ENCODE peak calls at places on chromosome 4, in seven cellular contexts. One of them, this sample, is unnamed.

GRCh38 chr4:10808591-10808990 is 124.0 kb upstream of the CLNK start:
- DNase-seq in amniotic stem cell: no peak
- DNase-seq in GM19239: no peak
- DNase-seq in substantia nigra: peak
- DNase-seq in MV-4-11: no peak
- DNase-seq in memory B cell: no peak
- DNase-seq in foreskin fibroblast: peak
- DNase-seq in this sample: no peak

GRCh38 chr4:73917081-73917501 is 47.9 kb downstream of the CXCL1 start:
- DNase-seq in amniotic stem cell: peak
- DNase-seq in GM19239: no peak
- DNase-seq in substantia nigra: no peak
- DNase-seq in MV-4-11: peak
- DNase-seq in memory B cell: no peak
- DNase-seq in foreskin fibroblast: peak
- DNase-seq in this sample: peak

GRCh38 chr4:47368211-47368610 is 95.3 kb downstream of the COMMD8 start:
- DNase-seq in amniotic stem cell: no peak
- DNase-seq in GM19239: no peak
- DNase-seq in substantia nigra: no peak
- DNase-seq in MV-4-11: peak
- DNase-seq in memory B cell: no peak
- DNase-seq in foreskin fibroblast: no peak
- DNase-seq in this sample: no peak

GRCh38 chr4:168598191-168598590 is 101.3 kb downstream of the PALLD start:
- DNase-seq in amniotic stem cell: no peak
- DNase-seq in GM19239: no peak
- DNase-seq in substantia nigra: no peak
- DNase-seq in MV-4-11: no peak
- DNase-seq in memory B cell: no peak
- DNase-seq in foreskin fibroblast: peak
- DNase-seq in this sample: peak

GRCh38 chr4:153222790-153223417 is 18.7 kb downstream of the TRIM2 start:
- DNase-seq in amniotic stem cell: no peak
- DNase-seq in GM19239: peak
- DNase-seq in substantia nigra: peak
- DNase-seq in MV-4-11: peak
- DNase-seq in memory B cell: peak
- DNase-seq in foreskin fibroblast: peak
- DNase-seq in this sample: peak

GRCh38 chr4:149836546-149836945 is 20.9 kb upstream of the IQCM start:
- DNase-seq in amniotic stem cell: no peak
- DNase-seq in GM19239: no peak
- DNase-seq in substantia nigra: no peak
- DNase-seq in MV-4-11: no peak
- DNase-seq in memory B cell: no peak
- DNase-seq in foreskin fibroblast: peak
- DNase-seq in this sample: peak

GRCh38 chr4:11623726-11624037 is 195.0 kb upstream of the HS3ST1 start:
- DNase-seq in amniotic stem cell: no peak
- DNase-seq in GM19239: no peak
- DNase-seq in substantia nigra: no peak
- DNase-seq in MV-4-11: no peak
- DNase-seq in memory B cell: no peak
- DNase-seq in foreskin fibroblast: no peak
- DNase-seq in this sample: no peak

GRCh38 chr4:149164282-149164681 is 651.4 kb downstream of the IQCM start:
- DNase-seq in amniotic stem cell: peak
- DNase-seq in GM19239: no peak
- DNase-seq in substantia nigra: no peak
- DNase-seq in MV-4-11: no peak
- DNase-seq in memory B cell: no peak
- DNase-seq in foreskin fibroblast: peak
- DNase-seq in this sample: peak

GRCh38 chr4:139816856-139817255 is 151.2 kb downstream of the MGST2 start:
- DNase-seq in amniotic stem cell: no peak
- DNase-seq in GM19239: no peak
- DNase-seq in substantia nigra: no peak
- DNase-seq in MV-4-11: no peak
- DNase-seq in memory B cell: no peak
- DNase-seq in foreskin fibroblast: no peak
- DNase-seq in this sample: no peak

GRCh38 chr4:2862528-2862927 is 18.9 kb downstream of the ADD1 start:
- DNase-seq in amniotic stem cell: no peak
- DNase-seq in GM19239: no peak
- DNase-seq in substantia nigra: no peak
- DNase-seq in MV-4-11: no peak
- DNase-seq in memory B cell: no peak
- DNase-seq in foreskin fibroblast: peak
- DNase-seq in this sample: peak

GRCh38 chr4:62928483-62928882 is 1480.8 kb downstream of the TECRL start:
- DNase-seq in amniotic stem cell: no peak
- DNase-seq in GM19239: no peak
- DNase-seq in substantia nigra: no peak
- DNase-seq in MV-4-11: no peak
- DNase-seq in memory B cell: no peak
- DNase-seq in foreskin fibroblast: no peak
- DNase-seq in this sample: no peak

This sample was measured in AG08395.